ENCODE peak calls at places on chromosomes 2 and 18, in seven cellular contexts. One of them, this sample, is unnamed.

GRCh38 chr2:134537121-134537520 is 181.7 kb downstream of the TMEM163 start:
- DNase-seq in psoas muscle: no peak
- DNase-seq in mucosa of descending colon: no peak
- DNase-seq in OCI-LY7: no peak
- DNase-seq in neural progenitor cell: no peak
- DNase-seq in IMR-90: no peak
- DNase-seq in uterus: no peak
- DNase-seq in this sample: no peak

GRCh38 chr2:239344857-239345216 is 56.0 kb downstream of the HDAC4 start:
- DNase-seq in neural progenitor cell: no peak
- DNase-seq in uterus: peak; percentile 24
- DNase-seq in IMR-90: no peak
- DNase-seq in psoas muscle: no peak
- DNase-seq in mucosa of descending colon: no peak
- DNase-seq in OCI-LY7: no peak
- DNase-seq in this sample: no peak

GRCh38 chr2:64695656-64696310 is 42.1 kb upstream of the SERTAD2 start:
- DNase-seq in neural progenitor cell: no peak
- DNase-seq in mucosa of descending colon: no peak
- DNase-seq in psoas muscle: no peak
- DNase-seq in OCI-LY7: no peak
- DNase-seq in IMR-90: peak; percentile 16
- DNase-seq in uterus: no peak
- DNase-seq in this sample: no peak

GRCh38 chr2:20421988-20422678 is 24.7 kb upstream of the RHOB start:
- DNase-seq in mucosa of descending colon: peak; percentile 82
- DNase-seq in IMR-90: peak; percentile 82
- DNase-seq in neural progenitor cell: no peak
- DNase-seq in OCI-LY7: no peak
- DNase-seq in uterus: peak; percentile 85
- DNase-seq in psoas muscle: peak; percentile 92
- DNase-seq in this sample: no peak

GRCh38 chr2:98761267-98761781 is 30.4 kb upstream of the MGAT4A start:
- DNase-seq in OCI-LY7: peak; percentile 72
- DNase-seq in psoas muscle: no peak
- DNase-seq in neural progenitor cell: no peak
- DNase-seq in mucosa of descending colon: peak; percentile 61
- DNase-seq in IMR-90: no peak
- DNase-seq in uterus: no peak
- DNase-seq in this sample: no peak

GRCh38 chr2:231902598-231902997 is 23.6 kb downstream of the NPPC start:
- DNase-seq in OCI-LY7: no peak
- DNase-seq in uterus: no peak
- DNase-seq in mucosa of descending colon: no peak
- DNase-seq in psoas muscle: no peak
- DNase-seq in neural progenitor cell: no peak
- DNase-seq in IMR-90: no peak
- DNase-seq in this sample: no peak

GRCh38 chr2:223297788-223298187 is 245.8 kb downstream of the KCNE4 start:
- DNase-seq in neural progenitor cell: no peak
- DNase-seq in mucosa of descending colon: no peak
- DNase-seq in IMR-90: no peak
- DNase-seq in uterus: no peak
- DNase-seq in OCI-LY7: no peak
- DNase-seq in psoas muscle: no peak
- DNase-seq in this sample: no peak

GRCh38 chr18:36580874-36581750 is 247.7 kb downstream of the TPGS2 start:
- DNase-seq in mucosa of descending colon: no peak
- DNase-seq in uterus: no peak
- DNase-seq in IMR-90: peak; percentile 75
- DNase-seq in neural progenitor cell: no peak
- DNase-seq in psoas muscle: no peak
- DNase-seq in OCI-LY7: no peak
- DNase-seq in this sample: no peak

GRCh38 chr18:77560334-77560970 is 310.8 kb downstream of the GALR1 start:
- DNase-seq in neural progenitor cell: no peak
- DNase-seq in OCI-LY7: no peak
- DNase-seq in psoas muscle: peak; percentile 24
- DNase-seq in uterus: no peak
- DNase-seq in IMR-90: no peak
- DNase-seq in mucosa of descending colon: no peak
- DNase-seq in this sample: no peak

GRCh38 chr18:71450258-71450657 is 1093.9 kb downstream of the CBLN2 start:
- DNase-seq in psoas muscle: no peak
- DNase-seq in mucosa of descending colon: no peak
- DNase-seq in uterus: no peak
- DNase-seq in OCI-LY7: no peak
- DNase-seq in neural progenitor cell: no peak
- DNase-seq in IMR-90: no peak
- DNase-seq in this sample: no peak

GRCh38 chr2:162116372-162116771 is 35.7 kb downstream of the GCG start:
- DNase-seq in psoas muscle: no peak
- DNase-seq in uterus: no peak
- DNase-seq in IMR-90: no peak
- DNase-seq in OCI-LY7: no peak
- DNase-seq in neural progenitor cell: no peak
- DNase-seq in mucosa of descending colon: no peak
- DNase-seq in this sample: no peak

GRCh38 chr2:106034325-106034724 is 159.8 kb downstream of the UXS1 start:
- DNase-seq in mucosa of descending colon: no peak
- DNase-seq in OCI-LY7: no peak
- DNase-seq in neural progenitor cell: no peak
- DNase-seq in IMR-90: no peak
- DNase-seq in uterus: no peak
- DNase-seq in psoas muscle: no peak
- DNase-seq in this sample: no peak

GRCh38 chr2:150974223-150974622 is 287.4 kb downstream of the RBM43 start:
- DNase-seq in neural progenitor cell: no peak
- DNase-seq in IMR-90: no peak
- DNase-seq in psoas muscle: no peak
- DNase-seq in mucosa of descending colon: no peak
- DNase-seq in OCI-LY7: no peak
- DNase-seq in uterus: no peak
- DNase-seq in this sample: no peak

GRCh38 chr2:44805836-44806235 is 135.7 kb upstream of the SIX3 start:
- DNase-seq in psoas muscle: no peak
- DNase-seq in neural progenitor cell: no peak
- DNase-seq in uterus: no peak
- DNase-seq in OCI-LY7: no peak
- DNase-seq in IMR-90: no peak
- DNase-seq in mucosa of descending colon: no peak
- DNase-seq in this sample: peak; percentile 54
- H3K4me1 ChIP-seq in psoas muscle: peaks cover 4% of the 10 kb centered on the region
- H3K4me1 ChIP-seq in neural progenitor cell: peaks cover 79% of the 10 kb centered on the region
- H3K4me1 ChIP-seq in uterus: no peaks in the 10 kb centered on the region
- H3K4me1 ChIP-seq in OCI-LY7: no peaks in the 10 kb centered on the region
- H3K4me1 ChIP-seq in IMR-90: no peaks in the 10 kb centered on the region
- H3K4me1 ChIP-seq in mucosa of descending colon: peaks cover 5% of the 10 kb centered on the region
- H3K4me1 ChIP-seq in this sample: peaks cover 49% of the 10 kb centered on the region

DNA sequence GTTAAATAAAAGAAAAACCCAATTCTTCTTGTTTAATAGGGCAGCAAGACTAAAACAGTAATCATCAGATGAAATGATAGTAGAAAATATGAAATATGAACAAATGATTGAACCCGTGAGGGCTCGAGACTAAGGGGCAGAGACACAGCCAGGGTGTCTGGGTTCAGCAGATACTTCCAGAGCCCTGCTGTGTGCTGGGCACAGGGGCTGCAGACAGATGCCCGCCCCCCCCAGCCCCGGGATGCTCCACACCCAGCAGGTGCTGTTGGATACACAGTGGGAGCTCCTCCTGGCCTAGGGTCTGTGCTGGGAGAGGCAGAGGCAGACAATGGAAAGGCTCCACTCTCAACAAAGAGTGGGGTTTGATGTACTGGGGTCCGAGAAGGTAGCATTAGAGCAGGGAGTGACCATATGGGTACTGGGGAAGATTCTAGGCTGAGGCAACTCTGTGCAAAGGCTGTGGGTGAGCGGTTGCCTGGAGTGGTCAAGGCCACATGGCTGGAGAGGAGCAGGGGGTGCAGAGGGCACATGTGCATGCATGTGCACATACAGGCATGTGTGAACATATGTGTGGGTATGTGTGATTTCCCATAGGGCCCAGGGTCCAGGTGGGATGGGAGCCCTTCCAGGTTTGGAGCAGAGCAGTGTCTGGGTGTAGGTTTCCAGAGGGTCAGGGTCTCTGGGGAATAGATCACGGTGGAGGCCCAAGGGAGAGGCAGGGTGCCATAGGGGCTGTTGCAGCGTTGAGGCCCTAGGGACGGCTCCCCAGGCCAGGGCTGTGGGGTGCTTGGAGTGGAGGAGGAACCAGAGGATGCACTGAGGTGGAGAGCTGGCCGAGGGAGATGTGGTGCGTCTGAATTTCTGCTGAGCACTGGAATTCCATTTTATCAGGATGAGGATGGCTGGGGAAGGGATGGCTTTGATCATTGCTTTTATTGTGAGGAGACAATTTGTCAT is 36.7 kb downstream of the LDLRAD4 start:
- DNase-seq in uterus: no peak
- DNase-seq in psoas muscle: no peak
- DNase-seq in mucosa of descending colon: no peak
- DNase-seq in OCI-LY7: no peak
- DNase-seq in neural progenitor cell: no peak
- DNase-seq in IMR-90: no peak
- DNase-seq in this sample: no peak
- H3K4me1 ChIP-seq in uterus: no peaks in the 10 kb centered on the region
- H3K4me1 ChIP-seq in psoas muscle: peaks cover 27% of the 10 kb centered on the region
- H3K4me1 ChIP-seq in mucosa of descending colon: no peaks in the 10 kb centered on the region
- H3K4me1 ChIP-seq in OCI-LY7: no peaks in the 10 kb centered on the region
- H3K4me1 ChIP-seq in neural progenitor cell: peaks cover 13% of the 10 kb centered on the region
- H3K4me1 ChIP-seq in IMR-90: no peaks in the 10 kb centered on the region
- H3K4me1 ChIP-seq in this sample: no peaks in the 10 kb centered on the region

GRCh38 chr2:47065771-47066380 is 89.2 kb downstream of the STPG4 start:
- DNase-seq in neural progenitor cell: no peak
- DNase-seq in uterus: no peak
- DNase-seq in OCI-LY7: no peak
- DNase-seq in IMR-90: peak; percentile 89
- DNase-seq in psoas muscle: no peak
- DNase-seq in mucosa of descending colon: peak; percentile 74
- DNase-seq in this sample: no peak
- H3K4me1 ChIP-seq in neural progenitor cell: peaks cover 23% of the 10 kb centered on the region
- H3K4me1 ChIP-seq in uterus: peaks cover 10% of the 10 kb centered on the region
- H3K4me1 ChIP-seq in OCI-LY7: no peaks in the 10 kb centered on the region
- H3K4me1 ChIP-seq in IMR-90: peaks cover 53% of the 10 kb centered on the region
- H3K4me1 ChIP-seq in psoas muscle: peaks cover 83% of the 10 kb centered on the region
- H3K4me1 ChIP-seq in mucosa of descending colon: peaks cover 48% of the 10 kb centered on the region
- H3K4me1 ChIP-seq in this sample: peaks cover 20% of the 10 kb centered on the region

GRCh38 chr2:120323214-120323613 is 22.7 kb upstream of the INHBB start:
- DNase-seq in uterus: peak; percentile 71
- DNase-seq in IMR-90: peak; percentile 28
- DNase-seq in OCI-LY7: no peak
- DNase-seq in psoas muscle: peak; percentile 79
- DNase-seq in neural progenitor cell: no peak
- DNase-seq in mucosa of descending colon: no peak
- DNase-seq in this sample: no peak
- H3K4me1 ChIP-seq in uterus: no peaks in the 10 kb centered on the region
- H3K4me1 ChIP-seq in IMR-90: peaks cover 3% of the 10 kb centered on the region
- H3K4me1 ChIP-seq in OCI-LY7: no peaks in the 10 kb centered on the region
- H3K4me1 ChIP-seq in psoas muscle: peaks cover 3% of the 10 kb centered on the region
- H3K4me1 ChIP-seq in neural progenitor cell: no peaks in the 10 kb centered on the region
- H3K4me1 ChIP-seq in mucosa of descending colon: no peaks in the 10 kb centered on the region
- H3K4me1 ChIP-seq in this sample: no peaks in the 10 kb centered on the region

GRCh38 chr2:177245010-177245422 is 19.5 kb downstream of the NFE2L2 start:
- DNase-seq in IMR-90: peak; percentile 88
- DNase-seq in mucosa of descending colon: no peak
- DNase-seq in neural progenitor cell: no peak
- DNase-seq in uterus: no peak
- DNase-seq in psoas muscle: no peak
- DNase-seq in OCI-LY7: no peak
- DNase-seq in this sample: peak; percentile 62

GRCh38 chr2:177242136-177242987 is 22.2 kb downstream of the NFE2L2 start:
- DNase-seq in neural progenitor cell: no peak
- DNase-seq in IMR-90: peak; percentile 95
- DNase-seq in mucosa of descending colon: no peak
- DNase-seq in uterus: no peak
- DNase-seq in OCI-LY7: no peak
- DNase-seq in psoas muscle: no peak
- DNase-seq in this sample: no peak

GRCh38 chr2:177244244-177244771 is 20.2 kb downstream of the NFE2L2 start:
- DNase-seq in IMR-90: no peak
- DNase-seq in uterus: no peak
- DNase-seq in psoas muscle: no peak
- DNase-seq in mucosa of descending colon: no peak
- DNase-seq in OCI-LY7: no peak
- DNase-seq in neural progenitor cell: no peak
- DNase-seq in this sample: no peak

GRCh38 chr2:177243073-177243472 is 21.5 kb downstream of the NFE2L2 start:
- DNase-seq in OCI-LY7: no peak
- DNase-seq in uterus: no peak
- DNase-seq in mucosa of descending colon: no peak
- DNase-seq in neural progenitor cell: no peak
- DNase-seq in psoas muscle: no peak
- DNase-seq in IMR-90: no peak
- DNase-seq in this sample: no peak

DNA sequence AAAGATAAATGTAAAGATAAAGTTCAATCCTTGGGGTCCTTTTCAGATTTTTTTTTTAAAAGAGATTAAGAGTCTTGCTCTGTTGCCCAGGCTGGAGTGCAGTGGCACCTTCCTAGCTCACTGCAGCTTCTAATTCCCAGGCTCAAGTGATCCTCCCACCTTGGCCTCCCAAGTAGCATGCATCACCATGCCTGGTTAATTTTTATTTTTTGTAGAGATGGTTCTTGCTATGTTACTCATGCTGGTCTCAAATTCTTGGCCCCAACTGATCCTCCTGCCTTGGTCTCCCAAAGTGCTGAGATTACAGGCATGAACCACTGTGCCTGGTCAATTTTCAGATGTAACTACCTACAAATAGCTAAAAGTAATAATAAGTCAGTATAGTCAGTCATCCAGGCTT is 21.1 kb downstream of the NFE2L2 start:
- DNase-seq in OCI-LY7: no peak
- DNase-seq in psoas muscle: no peak
- DNase-seq in IMR-90: no peak
- DNase-seq in mucosa of descending colon: no peak
- DNase-seq in uterus: no peak
- DNase-seq in neural progenitor cell: no peak
- DNase-seq in this sample: no peak
- H3K4me1 ChIP-seq in OCI-LY7: peaks cover 35% of the 10 kb centered on the region
- H3K4me1 ChIP-seq in psoas muscle: peaks cover 93% of the 10 kb centered on the region
- H3K4me1 ChIP-seq in IMR-90: peaks cover 38% of the 10 kb centered on the region
- H3K4me1 ChIP-seq in mucosa of descending colon: peaks cover 80% of the 10 kb centered on the region
- H3K4me1 ChIP-seq in uterus: peaks cover 24% of the 10 kb centered on the region
- H3K4me1 ChIP-seq in neural progenitor cell: peaks cover 12% of the 10 kb centered on the region
- H3K4me1 ChIP-seq in this sample: peaks cover 57% of the 10 kb centered on the region

GRCh38 chr18:2310824-2311349 is 260.4 kb downstream of the METTL4 start:
- DNase-seq in uterus: no peak
- DNase-seq in OCI-LY7: no peak
- DNase-seq in psoas muscle: no peak
- DNase-seq in neural progenitor cell: no peak
- DNase-seq in IMR-90: no peak
- DNase-seq in mucosa of descending colon: no peak
- DNase-seq in this sample: peak; percentile 75
- H3K4me1 ChIP-seq in uterus: no peaks in the 10 kb centered on the region
- H3K4me1 ChIP-seq in OCI-LY7: peaks cover 28% of the 10 kb centered on the region
- H3K4me1 ChIP-seq in psoas muscle: no peaks in the 10 kb centered on the region
- H3K4me1 ChIP-seq in neural progenitor cell: no peaks in the 10 kb centered on the region
- H3K4me1 ChIP-seq in IMR-90: no peaks in the 10 kb centered on the region
- H3K4me1 ChIP-seq in mucosa of descending colon: no peaks in the 10 kb centered on the region
- H3K4me1 ChIP-seq in this sample: peaks cover 5% of the 10 kb centered on the region

GRCh38 chr18:59554796-59555195 is 142.4 kb downstream of the CCBE1 start:
- DNase-seq in OCI-LY7: no peak
- DNase-seq in uterus: no peak
- DNase-seq in neural progenitor cell: no peak
- DNase-seq in psoas muscle: no peak
- DNase-seq in mucosa of descending colon: no peak
- DNase-seq in IMR-90: no peak
- DNase-seq in this sample: no peak
- H3K4me1 ChIP-seq in OCI-LY7: no peaks in the 10 kb centered on the region
- H3K4me1 ChIP-seq in uterus: no peaks in the 10 kb centered on the region
- H3K4me1 ChIP-seq in neural progenitor cell: no peaks in the 10 kb centered on the region
- H3K4me1 ChIP-seq in psoas muscle: no peaks in the 10 kb centered on the region
- H3K4me1 ChIP-seq in mucosa of descending colon: no peaks in the 10 kb centered on the region
- H3K4me1 ChIP-seq in IMR-90: peaks cover 16% of the 10 kb centered on the region
- H3K4me1 ChIP-seq in this sample: no peaks in the 10 kb centered on the region

GRCh38 chr2:3270095-3270478 is 107.5 kb downstream of the EIPR1 start:
- DNase-seq in neural progenitor cell: no peak
- DNase-seq in mucosa of descending colon: no peak
- DNase-seq in psoas muscle: no peak
- DNase-seq in OCI-LY7: no peak
- DNase-seq in IMR-90: no peak
- DNase-seq in uterus: no peak
- DNase-seq in this sample: no peak
- H3K4me1 ChIP-seq in neural progenitor cell: peaks cover 14% of the 10 kb centered on the region
- H3K4me1 ChIP-seq in mucosa of descending colon: no peaks in the 10 kb centered on the region
- H3K4me1 ChIP-seq in psoas muscle: no peaks in the 10 kb centered on the region
- H3K4me1 ChIP-seq in OCI-LY7: no peaks in the 10 kb centered on the region
- H3K4me1 ChIP-seq in IMR-90: no peaks in the 10 kb centered on the region
- H3K4me1 ChIP-seq in uterus: no peaks in the 10 kb centered on the region
- H3K4me1 ChIP-seq in this sample: peaks cover 17% of the 10 kb centered on the region